ENCODE peak calls at places on chromosomes 1 and 21, in six cellular contexts. One of them, this sample, is unnamed.

GRCh38 chr1:154999651-155000474 is 2.7 kb upstream of the ZBTB7B start:
- DNase-seq in nephron progenitor cell: peak
- DNase-seq in midbrain: no peak
- DNase-seq in HT1080: no peak
- DNase-seq in activated CD4-positive, alpha-beta memory T cell treated with anti-CD3 and anti-CD28 coated beads for 36 hours: peak
- DNase-seq in kidney: peak
- DNase-seq in this sample: no peak

GRCh38 chr1:17347769-17348592 is 24.0 kb upstream of the PADI6 start:
- DNase-seq in nephron progenitor cell: no peak
- DNase-seq in midbrain: no peak
- DNase-seq in HT1080: peak
- DNase-seq in activated CD4-positive, alpha-beta memory T cell treated with anti-CD3 and anti-CD28 coated beads for 36 hours: no peak
- DNase-seq in kidney: no peak
- DNase-seq in this sample: no peak

GRCh38 chr1:9394010-9394409 is 101.3 kb downstream of the SPSB1 start:
- DNase-seq in nephron progenitor cell: no peak
- DNase-seq in midbrain: no peak
- DNase-seq in HT1080: no peak
- DNase-seq in activated CD4-positive, alpha-beta memory T cell treated with anti-CD3 and anti-CD28 coated beads for 36 hours: no peak
- DNase-seq in kidney: no peak
- DNase-seq in this sample: no peak

GRCh38 chr21:45544449-45545235 is 2.4 kb upstream of the SLC19A1 start:
- DNase-seq in nephron progenitor cell: no peak
- DNase-seq in midbrain: no peak
- DNase-seq in HT1080: no peak
- DNase-seq in activated CD4-positive, alpha-beta memory T cell treated with anti-CD3 and anti-CD28 coated beads for 36 hours: peak
- DNase-seq in kidney: peak
- DNase-seq in this sample: no peak

GRCh38 chr1:15459771-15460719 is 3.5 kb downstream of the CELA2A start:
- DNase-seq in nephron progenitor cell: no peak
- DNase-seq in midbrain: no peak
- DNase-seq in HT1080: no peak
- DNase-seq in activated CD4-positive, alpha-beta memory T cell treated with anti-CD3 and anti-CD28 coated beads for 36 hours: no peak
- DNase-seq in kidney: no peak
- DNase-seq in this sample: no peak

GRCh38 chr1:173444757-173445156 is 32.4 kb upstream of the PRDX6 start:
- DNase-seq in nephron progenitor cell: no peak
- DNase-seq in midbrain: no peak
- DNase-seq in HT1080: no peak
- DNase-seq in activated CD4-positive, alpha-beta memory T cell treated with anti-CD3 and anti-CD28 coated beads for 36 hours: no peak
- DNase-seq in kidney: no peak
- DNase-seq in this sample: no peak

GRCh38 chr1:40308036-40308727 is 8.9 kb downstream of the COL9A2 start:
- DNase-seq in nephron progenitor cell: no peak
- DNase-seq in midbrain: peak
- DNase-seq in HT1080: no peak
- DNase-seq in activated CD4-positive, alpha-beta memory T cell treated with anti-CD3 and anti-CD28 coated beads for 36 hours: no peak
- DNase-seq in kidney: no peak
- DNase-seq in this sample: no peak

GRCh38 chr1:41542196-41542955 is 57.9 kb upstream of the EDN2 start:
- DNase-seq in nephron progenitor cell: no peak
- DNase-seq in midbrain: no peak
- DNase-seq in HT1080: no peak
- DNase-seq in activated CD4-positive, alpha-beta memory T cell treated with anti-CD3 and anti-CD28 coated beads for 36 hours: no peak
- DNase-seq in kidney: no peak
- DNase-seq in this sample: no peak

GRCh38 chr1:227390525-227390924 is 72.2 kb upstream of the CDC42BPA start:
- DNase-seq in nephron progenitor cell: no peak
- DNase-seq in midbrain: no peak
- DNase-seq in HT1080: no peak
- DNase-seq in activated CD4-positive, alpha-beta memory T cell treated with anti-CD3 and anti-CD28 coated beads for 36 hours: no peak
- DNase-seq in kidney: no peak
- DNase-seq in this sample: no peak

GRCh38 chr21:42696516-42697040 is 43.2 kb downstream of the PDE9A start:
- DNase-seq in nephron progenitor cell: no peak
- DNase-seq in midbrain: no peak
- DNase-seq in HT1080: no peak
- DNase-seq in activated CD4-positive, alpha-beta memory T cell treated with anti-CD3 and anti-CD28 coated beads for 36 hours: no peak
- DNase-seq in kidney: no peak
- DNase-seq in this sample: no peak

This sample was measured in NCI-H1436 treated with DMSO at 0.1 percent for 48 hours.